ENCODE peak calls at places on chromosomes 2 and 18, in seven cellular contexts. E is Daoy, K is ELF-1, S is hepatocyte, L is cardiac muscle cell, X is Caco-2, W is SW480. Q is an unnamed sample.

GRCh38 chr18:7824970-7825369 is 257.9 kb downstream of the PTPRM start:
- DNase-seq in E (no peak), K (no peak), S (no peak), L (no peak), X (no peak), W (no peak), Q (no peak)

GRCh38 chr2:102094917-102095316 is 47.6 kb upstream of the IL1R1 start:
- DNase-seq in E (peak; percentile 69), K (no peak), S (peak; percentile 86), L (no peak), X (peak; percentile 73), W (peak; percentile 52), Q (no peak)

GRCh38 chr2:228519561-228519960 is 338.1 kb upstream of the SPHKAP start:
- DNase-seq in E (no peak), K (no peak), S (no peak), L (no peak), X (no peak), W (no peak), Q (no peak)

GRCh38 chr2:26477911-26478253 is at the start of gene OTOF:
- DNase-seq in E (peak; percentile 66), K (peak; percentile 73), S (peak; percentile 59), L (no peak), X (no peak), W (no peak), Q (peak; percentile 4)

GRCh38 chr2:161576421-161576820 is 47.8 kb upstream of the SLC4A10 start:
- DNase-seq in E (peak; percentile 10), K (peak; percentile 47), S (no peak), L (no peak), X (peak; percentile 42), W (no peak), Q (no peak)

GRCh38 chr2:19659375-19659774 is 242.4 kb downstream of the TTC32 start:
- DNase-seq in E (no peak), K (no peak), S (no peak), L (no peak), X (no peak), W (no peak), Q (no peak)

GRCh38 chr18:45521151-45521550 is 94.1 kb upstream of the SLC14A2 start:
- DNase-seq in E (no peak), K (no peak), S (no peak), L (no peak), X (no peak), W (no peak), Q (no peak)

GRCh38 chr2:240326886-240327285 is 108.6 kb upstream of the GPC1 start:
- DNase-seq in E (no peak), K (no peak), S (no peak), L (no peak), X (no peak), W (no peak), Q (no peak)

GRCh38 chr2:55439101-55439397 is 19.4 kb upstream of the CCDC88A start:
- DNase-seq in E (no peak), K (no peak), S (no peak), L (no peak), X (no peak), W (no peak), Q (no peak)

GRCh38 chr18:63098014-63098981 is 221.3 kb downstream of the BCL2 start:
- DNase-seq in E (no peak), K (no peak), S (no peak), L (no peak), X (no peak), W (no peak), Q (no peak)

GRCh38 chr2:111184725-111185495 is 64.2 kb downstream of the BCL2L11 start:
- DNase-seq in E (no peak), K (no peak), S (no peak), L (no peak), X (no peak), W (no peak), Q (no peak)

GRCh38 chr2:120745420-120746178 is 9.9 kb downstream of the GLI2 start:
- DNase-seq in E (no peak), K (no peak), S (no peak), L (no peak), X (no peak), W (no peak), Q (no peak)

GRCh38 chr2:103921161-103921560 is 932.8 kb upstream of the POU3F3 start:
- DNase-seq in E (no peak), K (no peak), S (no peak), L (no peak), X (no peak), W (no peak), Q (no peak)

Q was measured in C1 segment of cervical spinal cord.